ENCODE peak calls at places on chromosomes 5 and 9, in eight cellular contexts. One of them, this sample, is unnamed.
A peak's percentile ranks its signal among the peaks of the same experiment; 100 is the strongest.

GRCh38 chr5:126368239-126368812 is 54.9 kb upstream of the GRAMD2B start:
- DNase-seq in A549: no peak
- DNase-seq in lower leg skin: peak; percentile 78
- DNase-seq in GM12891: no peak
- DNase-seq in HCT116: no peak
- DNase-seq in sigmoid colon: peak; percentile 75
- DNase-seq in heart left ventricle: no peak
- DNase-seq in uterus: peak; percentile 73
- DNase-seq in this sample: no peak

GRCh38 chr5:171845857-171846785 is 60.5 kb downstream of the SMIM23 start:
- DNase-seq in sigmoid colon: no peak
- DNase-seq in uterus: no peak
- DNase-seq in lower leg skin: no peak
- DNase-seq in GM12891: no peak
- DNase-seq in heart left ventricle: peak; percentile 72
- DNase-seq in HCT116: no peak
- DNase-seq in A549: peak; percentile 17
- DNase-seq in this sample: no peak

GRCh38 chr5:179731791-179732411 is 721 bp upstream of the MAML1 start:
- DNase-seq in uterus: peak; percentile 29
- DNase-seq in heart left ventricle: no peak
- DNase-seq in A549: no peak
- DNase-seq in HCT116: no peak
- DNase-seq in GM12891: no peak
- DNase-seq in sigmoid colon: peak; percentile 69
- DNase-seq in lower leg skin: peak; percentile 23
- DNase-seq in this sample: peak; percentile 48

GRCh38 chr5:134784241-134784920 is 25.8 kb downstream of the DDX46 start:
- DNase-seq in HCT116: no peak
- DNase-seq in A549: peak; percentile 13
- DNase-seq in sigmoid colon: no peak
- DNase-seq in GM12891: no peak
- DNase-seq in lower leg skin: no peak
- DNase-seq in heart left ventricle: no peak
- DNase-seq in uterus: no peak
- DNase-seq in this sample: no peak

GRCh38 chr5:23089316-23089715 is 236.2 kb upstream of the CDH12 start:
- DNase-seq in heart left ventricle: no peak
- DNase-seq in HCT116: no peak
- DNase-seq in uterus: no peak
- DNase-seq in sigmoid colon: no peak
- DNase-seq in A549: no peak
- DNase-seq in GM12891: no peak
- DNase-seq in lower leg skin: no peak
- DNase-seq in this sample: no peak

GRCh38 chr5:135317286-135317685 is 81.7 kb downstream of the MACROH2A1 start:
- DNase-seq in lower leg skin: no peak
- DNase-seq in HCT116: no peak
- DNase-seq in A549: no peak
- DNase-seq in sigmoid colon: no peak
- DNase-seq in GM12891: no peak
- DNase-seq in heart left ventricle: no peak
- DNase-seq in uterus: peak; percentile 4
- DNase-seq in this sample: no peak

GRCh38 chr5:76222318-76222717 is 139.1 kb downstream of the SV2C start:
- DNase-seq in HCT116: no peak
- DNase-seq in sigmoid colon: no peak
- DNase-seq in heart left ventricle: no peak
- DNase-seq in A549: no peak
- DNase-seq in lower leg skin: no peak
- DNase-seq in GM12891: no peak
- DNase-seq in uterus: no peak
- DNase-seq in this sample: no peak

GRCh38 chr9:103537426-103537825 is 542.3 kb downstream of the CYLC2 start:
- DNase-seq in GM12891: no peak
- DNase-seq in A549: no peak
- DNase-seq in heart left ventricle: no peak
- DNase-seq in uterus: no peak
- DNase-seq in HCT116: no peak
- DNase-seq in lower leg skin: no peak
- DNase-seq in sigmoid colon: no peak
- DNase-seq in this sample: no peak

GRCh38 chr5:14810282-14810681 is 61.3 kb downstream of the ANKH start:
- DNase-seq in GM12891: no peak
- DNase-seq in HCT116: no peak
- DNase-seq in heart left ventricle: no peak
- DNase-seq in A549: no peak
- DNase-seq in sigmoid colon: no peak
- DNase-seq in lower leg skin: no peak
- DNase-seq in uterus: no peak
- DNase-seq in this sample: no peak

GRCh38 chr9:115498338-115498737 is 380.4 kb upstream of the TNC start:
- DNase-seq in A549: peak; percentile 24
- DNase-seq in heart left ventricle: no peak
- DNase-seq in sigmoid colon: no peak
- DNase-seq in GM12891: no peak
- DNase-seq in uterus: no peak
- DNase-seq in lower leg skin: no peak
- DNase-seq in HCT116: no peak
- DNase-seq in this sample: no peak

GRCh38 chr9:109401169-109401989 is 80.5 kb upstream of the EPB41L4B start:
- DNase-seq in uterus: no peak
- DNase-seq in heart left ventricle: no peak
- DNase-seq in sigmoid colon: no peak
- DNase-seq in lower leg skin: peak; percentile 23
- DNase-seq in HCT116: peak; percentile 49
- DNase-seq in GM12891: no peak
- DNase-seq in A549: peak; percentile 74
- DNase-seq in this sample: peak; percentile 83

GRCh38 chr5:34913072-34913471 is 2.2 kb downstream of the RAD1 start:
- DNase-seq in HCT116: no peak
- DNase-seq in sigmoid colon: no peak
- DNase-seq in uterus: no peak
- DNase-seq in GM12891: no peak
- DNase-seq in A549: no peak
- DNase-seq in heart left ventricle: no peak
- DNase-seq in lower leg skin: no peak
- DNase-seq in this sample: no peak

GRCh38 chr9:127336708-127337352 is 60.1 kb upstream of the SLC2A8 start:
- DNase-seq in lower leg skin: peak; percentile 88
- DNase-seq in HCT116: peak; percentile 69
- DNase-seq in GM12891: no peak
- DNase-seq in A549: peak; percentile 88
- DNase-seq in sigmoid colon: peak; percentile 93
- DNase-seq in uterus: peak; percentile 94
- DNase-seq in heart left ventricle: peak; percentile 72
- DNase-seq in this sample: peak; percentile 77
- TF ChIP-seq POLR2A in lower leg skin: no peak
- TF ChIP-seq POLR2A in HCT116: no peak
- TF ChIP-seq POLR2A in GM12891: no peak
- TF ChIP-seq POLR2A in A549: no peak
- TF ChIP-seq POLR2A in sigmoid colon: no peak
- TF ChIP-seq POLR2A in uterus: no peak
- TF ChIP-seq POLR2A in heart left ventricle: no peak
- TF ChIP-seq POLR2A in this sample: no peak

DNA sequence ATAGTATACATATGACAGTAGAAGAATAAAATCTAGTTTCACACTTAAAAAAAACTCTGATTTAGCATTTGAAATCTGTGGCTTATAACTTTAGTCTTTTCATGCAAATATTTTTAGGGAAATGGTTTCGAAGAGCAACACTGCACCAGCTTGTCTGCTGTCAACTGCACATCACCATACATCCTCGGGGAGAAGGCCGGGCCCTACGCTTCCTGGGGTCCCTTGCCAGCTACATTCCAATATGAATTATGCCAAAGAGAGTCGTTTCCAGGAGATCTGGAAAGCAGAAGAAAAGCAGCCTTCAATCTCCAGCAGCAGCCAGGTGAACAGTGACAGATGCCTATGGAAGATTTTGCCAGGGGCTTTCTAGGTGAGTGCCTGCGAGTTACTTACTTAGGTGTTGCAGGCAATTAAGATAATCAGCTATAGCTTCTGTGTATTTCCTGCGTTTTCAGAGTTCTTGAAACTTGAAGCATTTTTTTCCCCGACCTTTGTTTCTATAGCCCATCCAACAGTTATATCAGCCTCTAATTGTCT is 166.7 kb downstream of the TRPM3 start:
- DNase-seq in HCT116: no peak
- DNase-seq in uterus: no peak
- DNase-seq in sigmoid colon: no peak
- DNase-seq in A549: no peak
- DNase-seq in heart left ventricle: no peak
- DNase-seq in lower leg skin: no peak
- DNase-seq in GM12891: no peak
- DNase-seq in this sample: no peak
- TF ChIP-seq POLR2A in HCT116: no peak
- TF ChIP-seq POLR2A in uterus: no peak
- TF ChIP-seq POLR2A in sigmoid colon: no peak
- TF ChIP-seq POLR2A in A549: no peak
- TF ChIP-seq POLR2A in heart left ventricle: no peak
- TF ChIP-seq POLR2A in lower leg skin: no peak
- TF ChIP-seq POLR2A in GM12891: no peak
- TF ChIP-seq POLR2A in this sample: no peak

GRCh38 chr5:79514391-79515105 is 614 bp upstream of the HOMER1 start:
- DNase-seq in uterus: peak; percentile 92
- DNase-seq in HCT116: peak; percentile 91
- DNase-seq in sigmoid colon: peak; percentile 97
- DNase-seq in A549: peak; percentile 96
- DNase-seq in lower leg skin: peak; percentile 87
- DNase-seq in GM12891: peak; percentile 62
- DNase-seq in heart left ventricle: peak; percentile 92
- DNase-seq in this sample: peak; percentile 85
- TF ChIP-seq POLR2A in uterus: peak; percentile 87
- TF ChIP-seq POLR2A in HCT116: peak; percentile 91
- TF ChIP-seq POLR2A in sigmoid colon: peak; percentile 76
- TF ChIP-seq POLR2A in A549: peak; percentile 77
- TF ChIP-seq POLR2A in lower leg skin: no peak
- TF ChIP-seq POLR2A in GM12891: peak; percentile 93
- TF ChIP-seq POLR2A in heart left ventricle: no peak
- TF ChIP-seq POLR2A in this sample: peak; percentile 60

GRCh38 chr9:136808781-136809158 is 1.0 kb downstream of the RABL6 start:
- DNase-seq in heart left ventricle: no peak
- DNase-seq in uterus: no peak
- DNase-seq in lower leg skin: no peak
- DNase-seq in sigmoid colon: no peak
- DNase-seq in A549: no peak
- DNase-seq in HCT116: no peak
- DNase-seq in GM12891: no peak
- DNase-seq in this sample: peak; percentile 72

GRCh38 chr9:136808075-136808780 is 480 bp downstream of the RABL6 start:
- DNase-seq in GM12891: peak; percentile 57
- DNase-seq in uterus: no peak
- DNase-seq in sigmoid colon: no peak
- DNase-seq in HCT116: no peak
- DNase-seq in heart left ventricle: no peak
- DNase-seq in A549: no peak
- DNase-seq in lower leg skin: no peak
- DNase-seq in this sample: peak; percentile 68

GRCh38 chr9:136806067-136806466 is 1.7 kb upstream of the RABL6 start:
- DNase-seq in uterus: no peak
- DNase-seq in GM12891: no peak
- DNase-seq in HCT116: no peak
- DNase-seq in lower leg skin: no peak
- DNase-seq in heart left ventricle: no peak
- DNase-seq in sigmoid colon: no peak
- DNase-seq in A549: no peak
- DNase-seq in this sample: no peak

GRCh38 chr9:136806631-136807201 is 1.0 kb upstream of the RABL6 start:
- DNase-seq in uterus: no peak
- DNase-seq in heart left ventricle: no peak
- DNase-seq in lower leg skin: no peak
- DNase-seq in GM12891: peak; percentile 7
- DNase-seq in A549: no peak
- DNase-seq in HCT116: no peak
- DNase-seq in sigmoid colon: peak; percentile 65
- DNase-seq in this sample: no peak

DNA sequence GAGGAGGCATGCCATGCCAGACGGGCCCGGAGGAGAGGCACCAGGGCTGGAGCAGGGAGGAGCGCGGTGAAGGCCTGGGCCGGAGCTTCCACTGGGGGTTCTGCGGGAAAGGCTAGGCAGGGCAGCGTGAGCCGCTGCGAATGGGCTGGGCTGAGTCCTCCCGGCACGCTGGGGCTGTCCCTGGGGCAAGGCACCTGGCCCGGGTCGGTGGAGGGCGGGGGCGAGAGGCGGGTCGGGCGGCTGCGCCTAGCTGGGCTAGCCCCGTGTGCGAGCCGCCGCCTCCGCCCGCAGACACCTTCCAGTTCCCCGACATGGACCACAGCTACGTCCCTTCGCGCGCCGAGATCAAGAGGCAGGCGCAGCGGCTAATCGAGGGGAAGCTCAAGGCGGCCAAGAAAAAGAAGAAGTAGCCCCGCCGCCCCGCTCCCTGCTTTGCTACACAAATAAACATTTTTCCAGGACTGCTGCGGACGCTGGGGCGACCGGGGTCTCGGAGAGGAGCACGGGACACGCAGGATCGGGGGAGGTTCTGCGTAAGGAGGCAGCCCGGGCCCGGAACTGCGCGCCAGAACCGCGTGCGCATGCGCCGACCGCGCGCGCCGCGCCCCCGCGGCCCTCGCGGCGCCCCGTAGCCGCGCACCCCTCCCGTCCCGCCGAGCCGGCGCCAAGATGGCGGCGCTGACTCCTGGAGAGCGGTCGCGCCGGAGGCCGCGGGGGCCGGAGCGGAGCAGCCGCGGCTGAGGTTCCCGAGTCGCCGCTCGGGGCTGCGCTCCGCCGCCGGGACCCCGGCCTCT is at the start of gene RABL6:
- DNase-seq in uterus: peak; percentile 65
- DNase-seq in A549: peak; percentile 69
- DNase-seq in sigmoid colon: peak; percentile 89
- DNase-seq in heart left ventricle: peak; percentile 92
- DNase-seq in lower leg skin: no peak
- DNase-seq in HCT116: no peak
- DNase-seq in GM12891: peak; percentile 98
- DNase-seq in this sample: peak; percentile 100
- TF ChIP-seq POLR2A in uterus: peak; percentile 44
- TF ChIP-seq POLR2A in A549: peak; percentile 92
- TF ChIP-seq POLR2A in sigmoid colon: peak; percentile 32
- TF ChIP-seq POLR2A in heart left ventricle: no peak
- TF ChIP-seq POLR2A in lower leg skin: no peak
- TF ChIP-seq POLR2A in HCT116: peak; percentile 89
- TF ChIP-seq POLR2A in GM12891: peak; percentile 61
- TF ChIP-seq POLR2A in this sample: peak; percentile 86

This sample was measured in H54.